ENCODE peak calls at places on chromosomes 4 and X, in six cellular contexts. One of them, this sample, is unnamed.

GRCh38 chr4:112550728-112551127 is 34.7 kb upstream of the NEUROG2 start:
- DNase-seq in heart right ventricle: no peak
- DNase-seq in right cardiac atrium: no peak
- DNase-seq in spleen: no peak
- DNase-seq in fibroblast of lung: peak; percentile 85
- DNase-seq in breast epithelium: no peak
- DNase-seq in this sample: no peak

GRCh38 chrX:53280703-53281320 is 572 bp downstream of the IQSEC2 start:
- DNase-seq in heart right ventricle: peak; percentile 17
- DNase-seq in right cardiac atrium: peak; percentile 91
- DNase-seq in spleen: no peak
- DNase-seq in fibroblast of lung: peak; percentile 63
- DNase-seq in breast epithelium: no peak
- DNase-seq in this sample: peak; percentile 67

GRCh38 chr4:88827442-88827841 is 129.8 kb upstream of the NAP1L5 start:
- DNase-seq in heart right ventricle: no peak
- DNase-seq in right cardiac atrium: no peak
- DNase-seq in spleen: no peak
- DNase-seq in fibroblast of lung: peak; percentile 29
- DNase-seq in breast epithelium: no peak
- DNase-seq in this sample: no peak

GRCh38 chrX:43822015-43822414 is 60.2 kb downstream of the MAOB start:
- DNase-seq in heart right ventricle: no peak
- DNase-seq in right cardiac atrium: no peak
- DNase-seq in spleen: no peak
- DNase-seq in fibroblast of lung: peak; percentile 70
- DNase-seq in breast epithelium: no peak
- DNase-seq in this sample: no peak

GRCh38 chr4:26459054-26459755 is 31.1 kb downstream of the CCKAR start:
- DNase-seq in heart right ventricle: no peak
- DNase-seq in right cardiac atrium: no peak
- DNase-seq in spleen: no peak
- DNase-seq in fibroblast of lung: peak; percentile 80
- DNase-seq in breast epithelium: no peak
- DNase-seq in this sample: no peak

GRCh38 chr4:13917010-13917409 is 289.5 kb upstream of the BOD1L1 start:
- DNase-seq in heart right ventricle: no peak
- DNase-seq in right cardiac atrium: no peak
- DNase-seq in spleen: no peak
- DNase-seq in fibroblast of lung: peak; percentile 64
- DNase-seq in breast epithelium: no peak
- DNase-seq in this sample: no peak

GRCh38 chrX:15245896-15246295 is 24.0 kb downstream of the ASB9 start:
- DNase-seq in heart right ventricle: no peak
- DNase-seq in right cardiac atrium: no peak
- DNase-seq in spleen: no peak
- DNase-seq in fibroblast of lung: peak; percentile 4
- DNase-seq in breast epithelium: no peak
- DNase-seq in this sample: no peak

GRCh38 chrX:79592259-79592658 is 225.1 kb upstream of the ITM2A start:
- DNase-seq in heart right ventricle: no peak
- DNase-seq in right cardiac atrium: no peak
- DNase-seq in spleen: no peak
- DNase-seq in fibroblast of lung: no peak
- DNase-seq in breast epithelium: no peak
- DNase-seq in this sample: no peak

GRCh38 chr4:82050806-82051205 is 323.0 kb downstream of the HNRNPD start:
- DNase-seq in heart right ventricle: no peak
- DNase-seq in right cardiac atrium: no peak
- DNase-seq in spleen: no peak
- DNase-seq in fibroblast of lung: peak; percentile 1
- DNase-seq in breast epithelium: no peak
- DNase-seq in this sample: no peak

GRCh38 chr4:6526696-6527095 is 48.3 kb upstream of the MAN2B2 start:
- DNase-seq in heart right ventricle: no peak
- DNase-seq in right cardiac atrium: no peak
- DNase-seq in spleen: no peak
- DNase-seq in fibroblast of lung: no peak
- DNase-seq in breast epithelium: no peak
- DNase-seq in this sample: no peak

GRCh38 chr4:6747690-6748068 is 31.7 kb downstream of the BLOC1S4 start:
- DNase-seq in heart right ventricle: no peak
- DNase-seq in right cardiac atrium: peak; percentile 79
- DNase-seq in spleen: no peak
- DNase-seq in fibroblast of lung: no peak
- DNase-seq in breast epithelium: no peak
- DNase-seq in this sample: no peak

GRCh38 chr4:25146076-25146475 is 14.2 kb downstream of the SEPSECS start:
- DNase-seq in heart right ventricle: no peak
- DNase-seq in right cardiac atrium: no peak
- DNase-seq in spleen: no peak
- DNase-seq in fibroblast of lung: no peak
- DNase-seq in breast epithelium: no peak
- DNase-seq in this sample: no peak

GRCh38 chr4:33086351-33086900 is 2366.3 kb downstream of the PCDH7 start:
- DNase-seq in heart right ventricle: no peak
- DNase-seq in right cardiac atrium: no peak
- DNase-seq in spleen: no peak
- DNase-seq in fibroblast of lung: peak; percentile 45
- DNase-seq in breast epithelium: no peak
- DNase-seq in this sample: no peak

GRCh38 chrX:53116101-53116500 is 22.2 kb downstream of the KANTR start:
- DNase-seq in heart right ventricle: peak; percentile 10
- DNase-seq in right cardiac atrium: peak; percentile 51
- DNase-seq in spleen: no peak
- DNase-seq in fibroblast of lung: peak; percentile 80
- DNase-seq in breast epithelium: no peak
- DNase-seq in this sample: no peak

GRCh38 chr4:153113061-153113837 is 91.0 kb upstream of the TRIM2 start:
- DNase-seq in heart right ventricle: no peak
- DNase-seq in right cardiac atrium: no peak
- DNase-seq in spleen: no peak
- DNase-seq in fibroblast of lung: peak; percentile 94
- DNase-seq in breast epithelium: no peak
- DNase-seq in this sample: no peak

GRCh38 chr4:84492290-84492689 is 6.8 kb downstream of the NKX6-1 start:
- DNase-seq in heart right ventricle: no peak
- DNase-seq in right cardiac atrium: no peak
- DNase-seq in spleen: no peak
- DNase-seq in fibroblast of lung: no peak
- DNase-seq in breast epithelium: no peak
- DNase-seq in this sample: no peak

GRCh38 chr4:87853108-87853507 is 20.3 kb downstream of the MEPE start:
- DNase-seq in heart right ventricle: no peak
- DNase-seq in right cardiac atrium: no peak
- DNase-seq in spleen: no peak
- DNase-seq in fibroblast of lung: peak; percentile 41
- DNase-seq in breast epithelium: no peak
- DNase-seq in this sample: no peak

GRCh38 chrX:132837126-132837525 is 121.3 kb downstream of the HS6ST2 start:
- DNase-seq in heart right ventricle: no peak
- DNase-seq in right cardiac atrium: no peak
- DNase-seq in spleen: no peak
- DNase-seq in fibroblast of lung: peak; percentile 86
- DNase-seq in breast epithelium: no peak
- DNase-seq in this sample: no peak

GRCh38 chr4:153809307-153809706 is 20.4 kb upstream of the SFRP2 start:
- DNase-seq in heart right ventricle: no peak
- DNase-seq in right cardiac atrium: no peak
- DNase-seq in spleen: no peak
- DNase-seq in fibroblast of lung: no peak
- DNase-seq in breast epithelium: no peak
- DNase-seq in this sample: no peak

GRCh38 chr4:82123934-82124333 is 249.9 kb downstream of the HNRNPD start:
- DNase-seq in heart right ventricle: no peak
- DNase-seq in right cardiac atrium: no peak
- DNase-seq in spleen: no peak
- DNase-seq in fibroblast of lung: no peak
- DNase-seq in breast epithelium: no peak
- DNase-seq in this sample: no peak

GRCh38 chr4:38204317-38205060 is 244.3 kb downstream of the PTTG2 start:
- DNase-seq in heart right ventricle: no peak
- DNase-seq in right cardiac atrium: no peak
- DNase-seq in spleen: no peak
- DNase-seq in fibroblast of lung: no peak
- DNase-seq in breast epithelium: no peak
- DNase-seq in this sample: no peak

GRCh38 chr4:150906987-150907633 is 108.0 kb downstream of the LRBA start:
- DNase-seq in heart right ventricle: peak; percentile 8
- DNase-seq in right cardiac atrium: no peak
- DNase-seq in spleen: no peak
- DNase-seq in fibroblast of lung: peak; percentile 2
- DNase-seq in breast epithelium: no peak
- DNase-seq in this sample: no peak

GRCh38 chr4:176238819-176239218 is 30.2 kb downstream of the ASB5 start:
- DNase-seq in heart right ventricle: no peak
- DNase-seq in right cardiac atrium: no peak
- DNase-seq in spleen: no peak
- DNase-seq in fibroblast of lung: peak; percentile 61
- DNase-seq in breast epithelium: no peak
- DNase-seq in this sample: no peak

GRCh38 chr4:176883108-176883550 is 90.4 kb upstream of the VEGFC start:
- DNase-seq in heart right ventricle: no peak
- DNase-seq in right cardiac atrium: no peak
- DNase-seq in spleen: no peak
- DNase-seq in fibroblast of lung: peak; percentile 59
- DNase-seq in breast epithelium: no peak
- DNase-seq in this sample: no peak

GRCh38 chr4:19402666-19403065 is 849.0 kb upstream of the SLIT2 start:
- DNase-seq in heart right ventricle: no peak
- DNase-seq in right cardiac atrium: no peak
- DNase-seq in spleen: no peak
- DNase-seq in fibroblast of lung: no peak
- DNase-seq in breast epithelium: no peak
- DNase-seq in this sample: no peak

GRCh38 chr4:39792529-39792928 is 94.6 kb downstream of the UBE2K start:
- DNase-seq in heart right ventricle: no peak
- DNase-seq in right cardiac atrium: no peak
- DNase-seq in spleen: no peak
- DNase-seq in fibroblast of lung: no peak
- DNase-seq in breast epithelium: no peak
- DNase-seq in this sample: no peak

GRCh38 chr4:176789955-176790354 is 2.8 kb downstream of the VEGFC start:
- DNase-seq in heart right ventricle: peak; percentile 13
- DNase-seq in right cardiac atrium: no peak
- DNase-seq in spleen: no peak
- DNase-seq in fibroblast of lung: peak; percentile 71
- DNase-seq in breast epithelium: no peak
- DNase-seq in this sample: no peak

GRCh38 chr4:140098481-140099132 is 55.4 kb downstream of the MAML3 start:
- DNase-seq in heart right ventricle: peak; percentile 38
- DNase-seq in right cardiac atrium: no peak
- DNase-seq in spleen: no peak
- DNase-seq in fibroblast of lung: peak; percentile 87
- DNase-seq in breast epithelium: no peak
- DNase-seq in this sample: no peak

GRCh38 chr4:82125170-82125862 is 248.5 kb downstream of the HNRNPD start:
- DNase-seq in heart right ventricle: no peak
- DNase-seq in right cardiac atrium: no peak
- DNase-seq in spleen: no peak
- DNase-seq in fibroblast of lung: no peak
- DNase-seq in breast epithelium: no peak
- DNase-seq in this sample: no peak

DNA sequence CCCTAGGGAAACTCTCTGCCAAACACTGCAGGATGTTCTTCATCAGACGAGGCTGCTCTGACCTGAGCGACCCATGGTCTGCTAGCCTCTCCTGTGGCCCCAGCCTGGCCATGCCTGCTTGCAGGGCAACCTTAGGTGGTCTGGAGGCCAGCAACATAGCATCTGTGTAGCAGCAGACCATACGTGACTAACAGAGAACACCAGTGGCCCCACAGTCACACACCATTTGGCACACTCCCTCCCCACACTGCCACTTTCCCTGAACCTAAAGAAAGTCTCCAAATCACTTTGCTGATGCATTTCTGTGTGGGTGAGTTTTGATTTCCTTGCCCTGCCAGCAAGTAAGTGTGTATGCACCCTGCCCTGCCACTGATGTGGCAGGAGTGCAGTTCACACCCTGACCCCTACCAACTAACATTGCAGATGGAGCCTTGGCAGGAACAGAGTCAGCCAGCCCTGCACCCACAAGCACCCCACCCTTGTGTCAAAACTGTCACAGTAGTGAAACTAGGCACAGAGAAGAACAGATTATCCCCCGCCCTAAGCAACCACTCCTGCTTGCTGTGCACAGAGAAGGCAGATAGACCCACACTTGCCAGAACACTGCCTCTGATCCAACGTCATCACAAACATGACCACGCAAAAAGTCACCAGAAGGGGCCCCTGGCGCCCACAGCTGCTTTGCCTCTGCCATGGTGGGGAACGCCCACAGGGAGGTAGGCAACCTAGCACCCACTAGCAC is 249.1 kb downstream of the SPIN4 start:
- DNase-seq in heart right ventricle: no peak
- DNase-seq in right cardiac atrium: no peak
- DNase-seq in spleen: no peak
- DNase-seq in fibroblast of lung: no peak
- DNase-seq in breast epithelium: no peak
- DNase-seq in this sample: no peak
- H3K9me3 ChIP-seq in heart right ventricle: peaks cover 32% of the 10 kb centered on the region
- H3K9me3 ChIP-seq in right cardiac atrium: no peaks in the 10 kb centered on the region
- H3K9me3 ChIP-seq in spleen: no peaks in the 10 kb centered on the region
- H3K9me3 ChIP-seq in fibroblast of lung: no peaks in the 10 kb centered on the region
- H3K9me3 ChIP-seq in breast epithelium: peaks cover 7% of the 10 kb centered on the region
- H3K9me3 ChIP-seq in this sample: peaks cover 4% of the 10 kb centered on the region

DNA sequence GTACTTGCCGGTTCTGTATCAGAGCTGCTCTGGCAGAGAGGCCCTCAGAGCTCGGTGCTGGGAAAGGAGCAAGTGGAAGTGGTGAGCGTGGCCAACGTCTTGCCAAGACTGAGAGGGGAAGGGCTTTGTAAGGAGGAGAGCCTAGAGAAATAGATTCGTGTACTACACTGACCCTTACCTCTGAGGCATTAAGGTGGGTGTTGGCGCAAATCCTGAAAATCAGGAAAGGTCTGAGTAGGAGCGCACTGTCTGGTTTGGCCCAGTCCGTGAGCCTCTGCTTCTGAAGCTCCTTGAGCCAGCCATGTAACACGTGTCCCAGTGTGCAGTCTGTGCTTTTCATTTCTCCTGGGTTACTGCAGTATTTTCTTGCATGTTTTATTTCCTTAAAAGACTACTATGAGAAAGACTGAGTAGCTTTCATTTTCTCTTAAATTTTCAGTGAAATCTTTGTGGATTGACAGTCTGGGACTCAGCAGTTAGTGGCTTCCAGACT is 140.5 kb downstream of the SOWAHB start:
- DNase-seq in heart right ventricle: no peak
- DNase-seq in right cardiac atrium: no peak
- DNase-seq in spleen: no peak
- DNase-seq in fibroblast of lung: no peak
- DNase-seq in breast epithelium: no peak
- DNase-seq in this sample: no peak
- H3K27ac ChIP-seq in heart right ventricle: no peak overlapping the region
- H3K27ac ChIP-seq in right cardiac atrium: no peak overlapping the region
- H3K27ac ChIP-seq in spleen: no peak overlapping the region
- H3K27ac ChIP-seq in fibroblast of lung: peak overlapping the region; percentile 51
- H3K27ac ChIP-seq in breast epithelium: no peak overlapping the region
- H3K27ac ChIP-seq in this sample: no peak overlapping the region

GRCh38 chr4:30172416-30172815 is 547.8 kb upstream of the PCDH7 start:
- DNase-seq in heart right ventricle: no peak
- DNase-seq in right cardiac atrium: no peak
- DNase-seq in spleen: no peak
- DNase-seq in fibroblast of lung: no peak
- DNase-seq in breast epithelium: no peak
- DNase-seq in this sample: no peak
- H3K4me1 ChIP-seq in heart right ventricle: no peaks in the 10 kb centered on the region
- H3K4me1 ChIP-seq in right cardiac atrium: no peaks in the 10 kb centered on the region
- H3K4me1 ChIP-seq in spleen: no peaks in the 10 kb centered on the region
- H3K4me1 ChIP-seq in fibroblast of lung: no peaks in the 10 kb centered on the region
- H3K4me1 ChIP-seq in breast epithelium: no peaks in the 10 kb centered on the region
- H3K4me1 ChIP-seq in this sample: no peaks in the 10 kb centered on the region

GRCh38 chr4:385934-386707 is 48.5 kb downstream of the ZNF141 start:
- DNase-seq in heart right ventricle: no peak
- DNase-seq in right cardiac atrium: no peak
- DNase-seq in spleen: no peak
- DNase-seq in fibroblast of lung: no peak
- DNase-seq in breast epithelium: no peak
- DNase-seq in this sample: no peak
- H3K9me3 ChIP-seq in heart right ventricle: peaks cover 100% of the 10 kb centered on the region
- H3K9me3 ChIP-seq in right cardiac atrium: peaks cover 17% of the 10 kb centered on the region
- H3K9me3 ChIP-seq in spleen: peaks cover 100% of the 10 kb centered on the region
- H3K9me3 ChIP-seq in fibroblast of lung: no peaks in the 10 kb centered on the region
- H3K9me3 ChIP-seq in breast epithelium: peaks cover 95% of the 10 kb centered on the region
- H3K9me3 ChIP-seq in this sample: peaks cover 20% of the 10 kb centered on the region

This sample was measured in aorta.